ENCODE peak calls at places on chromosomes 11 and 22, in seven cellular contexts. One of them, this sample, is unnamed.

GRCh38 chr22:22038178-22038880 is 55.7 kb upstream of the TOP3B start:
- DNase-seq in neuronal stem cell: no peak
- DNase-seq in NCI-H345: no peak
- DNase-seq in DMS153: no peak
- DNase-seq in stimulated activated naive CD8-positive, alpha-beta T cell treated with anti-CD3 and anti-CD28 coated beads, Interleukin-15, Interleukin-2, amounts not matched to agents 100 U/mL and 50 U/mL, for 24 hours: no peak
- DNase-seq in astrocyte of the cerebellum: no peak
- DNase-seq in naive thymus-derived CD4-positive, alpha-beta T cell: no peak
- DNase-seq in this sample: no peak

GRCh38 chr11:63993983-63994382 is 7.7 kb downstream of the OTUB1 start:
- DNase-seq in naive thymus-derived CD4-positive, alpha-beta T cell: no peak
- DNase-seq in neuronal stem cell: no peak
- DNase-seq in astrocyte of the cerebellum: no peak
- DNase-seq in DMS153: no peak
- DNase-seq in stimulated activated naive CD8-positive, alpha-beta T cell treated with anti-CD3 and anti-CD28 coated beads, Interleukin-15, Interleukin-2, amounts not matched to agents 100 U/mL and 50 U/mL, for 24 hours: no peak
- DNase-seq in NCI-H345: no peak
- DNase-seq in this sample: no peak

GRCh38 chr11:26753738-26754504 is 32.1 kb upstream of the SLC5A12 start:
- DNase-seq in astrocyte of the cerebellum: peak; percentile 59
- DNase-seq in stimulated activated naive CD8-positive, alpha-beta T cell treated with anti-CD3 and anti-CD28 coated beads, Interleukin-15, Interleukin-2, amounts not matched to agents 100 U/mL and 50 U/mL, for 24 hours: no peak
- DNase-seq in NCI-H345: peak; percentile 51
- DNase-seq in DMS153: peak; percentile 34
- DNase-seq in neuronal stem cell: peak; percentile 48
- DNase-seq in naive thymus-derived CD4-positive, alpha-beta T cell: no peak
- DNase-seq in this sample: no peak

GRCh38 chr11:79092791-79093313 is 348.0 kb downstream of the TENM4 start:
- DNase-seq in NCI-H345: no peak
- DNase-seq in astrocyte of the cerebellum: peak; percentile 95
- DNase-seq in neuronal stem cell: no peak
- DNase-seq in stimulated activated naive CD8-positive, alpha-beta T cell treated with anti-CD3 and anti-CD28 coated beads, Interleukin-15, Interleukin-2, amounts not matched to agents 100 U/mL and 50 U/mL, for 24 hours: no peak
- DNase-seq in DMS153: no peak
- DNase-seq in naive thymus-derived CD4-positive, alpha-beta T cell: no peak
- DNase-seq in this sample: no peak

GRCh38 chr11:9060700-9061111 is 30.7 kb downstream of the SCUBE2 start:
- DNase-seq in stimulated activated naive CD8-positive, alpha-beta T cell treated with anti-CD3 and anti-CD28 coated beads, Interleukin-15, Interleukin-2, amounts not matched to agents 100 U/mL and 50 U/mL, for 24 hours: peak; percentile 61
- DNase-seq in NCI-H345: no peak
- DNase-seq in DMS153: no peak
- DNase-seq in astrocyte of the cerebellum: no peak
- DNase-seq in naive thymus-derived CD4-positive, alpha-beta T cell: no peak
- DNase-seq in neuronal stem cell: peak; percentile 24
- DNase-seq in this sample: no peak

GRCh38 chr11:57499413-57499982 is 16.0 kb downstream of the SLC43A1 start:
- DNase-seq in neuronal stem cell: peak; percentile 91
- DNase-seq in astrocyte of the cerebellum: peak; percentile 82
- DNase-seq in naive thymus-derived CD4-positive, alpha-beta T cell: no peak
- DNase-seq in stimulated activated naive CD8-positive, alpha-beta T cell treated with anti-CD3 and anti-CD28 coated beads, Interleukin-15, Interleukin-2, amounts not matched to agents 100 U/mL and 50 U/mL, for 24 hours: peak; percentile 66
- DNase-seq in DMS153: peak; percentile 74
- DNase-seq in NCI-H345: peak; percentile 88
- DNase-seq in this sample: peak; percentile 97

GRCh38 chr11:60858731-60859464 is 3.1 kb upstream of the PTGDR2 start:
- DNase-seq in NCI-H345: no peak
- DNase-seq in neuronal stem cell: no peak
- DNase-seq in DMS153: no peak
- DNase-seq in astrocyte of the cerebellum: no peak
- DNase-seq in naive thymus-derived CD4-positive, alpha-beta T cell: no peak
- DNase-seq in stimulated activated naive CD8-positive, alpha-beta T cell treated with anti-CD3 and anti-CD28 coated beads, Interleukin-15, Interleukin-2, amounts not matched to agents 100 U/mL and 50 U/mL, for 24 hours: no peak
- DNase-seq in this sample: no peak

GRCh38 chr22:42960146-42960509 is 54.8 kb downstream of the PACSIN2 start:
- DNase-seq in NCI-H345: no peak
- DNase-seq in DMS153: peak; percentile 4
- DNase-seq in naive thymus-derived CD4-positive, alpha-beta T cell: no peak
- DNase-seq in astrocyte of the cerebellum: no peak
- DNase-seq in stimulated activated naive CD8-positive, alpha-beta T cell treated with anti-CD3 and anti-CD28 coated beads, Interleukin-15, Interleukin-2, amounts not matched to agents 100 U/mL and 50 U/mL, for 24 hours: no peak
- DNase-seq in neuronal stem cell: no peak
- DNase-seq in this sample: no peak

GRCh38 chr11:114832532-114833125 is 154.3 kb downstream of the NXPE2 start:
- DNase-seq in DMS153: peak; percentile 99
- DNase-seq in astrocyte of the cerebellum: no peak
- DNase-seq in NCI-H345: peak; percentile 79
- DNase-seq in neuronal stem cell: no peak
- DNase-seq in naive thymus-derived CD4-positive, alpha-beta T cell: no peak
- DNase-seq in stimulated activated naive CD8-positive, alpha-beta T cell treated with anti-CD3 and anti-CD28 coated beads, Interleukin-15, Interleukin-2, amounts not matched to agents 100 U/mL and 50 U/mL, for 24 hours: no peak
- DNase-seq in this sample: no peak

GRCh38 chr11:11748706-11749365 is 92.9 kb upstream of the USP47 start:
- DNase-seq in stimulated activated naive CD8-positive, alpha-beta T cell treated with anti-CD3 and anti-CD28 coated beads, Interleukin-15, Interleukin-2, amounts not matched to agents 100 U/mL and 50 U/mL, for 24 hours: no peak
- DNase-seq in NCI-H345: no peak
- DNase-seq in DMS153: no peak
- DNase-seq in naive thymus-derived CD4-positive, alpha-beta T cell: no peak
- DNase-seq in neuronal stem cell: no peak
- DNase-seq in astrocyte of the cerebellum: no peak
- DNase-seq in this sample: no peak

GRCh38 chr22:40603088-40603605 is 33.4 kb downstream of the MRTFA start:
- DNase-seq in naive thymus-derived CD4-positive, alpha-beta T cell: no peak
- DNase-seq in DMS153: no peak
- DNase-seq in astrocyte of the cerebellum: peak; percentile 67
- DNase-seq in neuronal stem cell: no peak
- DNase-seq in NCI-H345: no peak
- DNase-seq in stimulated activated naive CD8-positive, alpha-beta T cell treated with anti-CD3 and anti-CD28 coated beads, Interleukin-15, Interleukin-2, amounts not matched to agents 100 U/mL and 50 U/mL, for 24 hours: no peak
- DNase-seq in this sample: no peak

GRCh38 chr11:304915-305833 is 2.4 kb upstream of the IFITM2 start:
- DNase-seq in astrocyte of the cerebellum: peak; percentile 76
- DNase-seq in naive thymus-derived CD4-positive, alpha-beta T cell: peak; percentile 76
- DNase-seq in neuronal stem cell: peak; percentile 56
- DNase-seq in DMS153: no peak
- DNase-seq in stimulated activated naive CD8-positive, alpha-beta T cell treated with anti-CD3 and anti-CD28 coated beads, Interleukin-15, Interleukin-2, amounts not matched to agents 100 U/mL and 50 U/mL, for 24 hours: peak; percentile 65
- DNase-seq in NCI-H345: peak; percentile 22
- DNase-seq in this sample: no peak

GRCh38 chr11:73851046-73851764 is 25.4 kb downstream of the COA4 start:
- DNase-seq in stimulated activated naive CD8-positive, alpha-beta T cell treated with anti-CD3 and anti-CD28 coated beads, Interleukin-15, Interleukin-2, amounts not matched to agents 100 U/mL and 50 U/mL, for 24 hours: no peak
- DNase-seq in naive thymus-derived CD4-positive, alpha-beta T cell: no peak
- DNase-seq in astrocyte of the cerebellum: no peak
- DNase-seq in DMS153: no peak
- DNase-seq in neuronal stem cell: no peak
- DNase-seq in NCI-H345: no peak
- DNase-seq in this sample: no peak

GRCh38 chr22:23180301-23180892 is at the start of gene BCR:
- DNase-seq in stimulated activated naive CD8-positive, alpha-beta T cell treated with anti-CD3 and anti-CD28 coated beads, Interleukin-15, Interleukin-2, amounts not matched to agents 100 U/mL and 50 U/mL, for 24 hours: peak; percentile 70
- DNase-seq in DMS153: peak; percentile 18
- DNase-seq in astrocyte of the cerebellum: no peak
- DNase-seq in naive thymus-derived CD4-positive, alpha-beta T cell: peak; percentile 62
- DNase-seq in NCI-H345: peak; percentile 68
- DNase-seq in neuronal stem cell: no peak
- DNase-seq in this sample: peak; percentile 76

GRCh38 chr22:23531283-23531921 is 48.7 kb downstream of the IGLL1 start:
- DNase-seq in NCI-H345: no peak
- DNase-seq in astrocyte of the cerebellum: no peak
- DNase-seq in DMS153: no peak
- DNase-seq in neuronal stem cell: no peak
- DNase-seq in stimulated activated naive CD8-positive, alpha-beta T cell treated with anti-CD3 and anti-CD28 coated beads, Interleukin-15, Interleukin-2, amounts not matched to agents 100 U/mL and 50 U/mL, for 24 hours: no peak
- DNase-seq in naive thymus-derived CD4-positive, alpha-beta T cell: no peak
- DNase-seq in this sample: no peak

GRCh38 chr11:17585911-17586695 is 39.0 kb downstream of the OTOG start:
- DNase-seq in naive thymus-derived CD4-positive, alpha-beta T cell: no peak
- DNase-seq in DMS153: no peak
- DNase-seq in neuronal stem cell: no peak
- DNase-seq in stimulated activated naive CD8-positive, alpha-beta T cell treated with anti-CD3 and anti-CD28 coated beads, Interleukin-15, Interleukin-2, amounts not matched to agents 100 U/mL and 50 U/mL, for 24 hours: no peak
- DNase-seq in NCI-H345: no peak
- DNase-seq in astrocyte of the cerebellum: no peak
- DNase-seq in this sample: no peak

GRCh38 chr11:8318536-8318935 is 54.9 kb upstream of the LMO1 start:
- DNase-seq in neuronal stem cell: no peak
- DNase-seq in NCI-H345: peak; percentile 10
- DNase-seq in astrocyte of the cerebellum: no peak
- DNase-seq in naive thymus-derived CD4-positive, alpha-beta T cell: no peak
- DNase-seq in stimulated activated naive CD8-positive, alpha-beta T cell treated with anti-CD3 and anti-CD28 coated beads, Interleukin-15, Interleukin-2, amounts not matched to agents 100 U/mL and 50 U/mL, for 24 hours: peak; percentile 19
- DNase-seq in DMS153: no peak
- DNase-seq in this sample: peak; percentile 76

GRCh38 chr11:88178211-88178610 is 3.0 kb upstream of the RAB38 start:
- DNase-seq in astrocyte of the cerebellum: peak; percentile 38
- DNase-seq in NCI-H345: no peak
- DNase-seq in stimulated activated naive CD8-positive, alpha-beta T cell treated with anti-CD3 and anti-CD28 coated beads, Interleukin-15, Interleukin-2, amounts not matched to agents 100 U/mL and 50 U/mL, for 24 hours: no peak
- DNase-seq in neuronal stem cell: no peak
- DNase-seq in DMS153: no peak
- DNase-seq in naive thymus-derived CD4-positive, alpha-beta T cell: no peak
- DNase-seq in this sample: no peak

GRCh38 chr22:17370766-17371181 is 1.5 kb downstream of the CECR2 start:
- DNase-seq in astrocyte of the cerebellum: no peak
- DNase-seq in stimulated activated naive CD8-positive, alpha-beta T cell treated with anti-CD3 and anti-CD28 coated beads, Interleukin-15, Interleukin-2, amounts not matched to agents 100 U/mL and 50 U/mL, for 24 hours: no peak
- DNase-seq in neuronal stem cell: no peak
- DNase-seq in NCI-H345: no peak
- DNase-seq in DMS153: no peak
- DNase-seq in naive thymus-derived CD4-positive, alpha-beta T cell: no peak
- DNase-seq in this sample: no peak

GRCh38 chr22:46546466-46547178 is 9.2 kb upstream of the CELSR1 start:
- DNase-seq in astrocyte of the cerebellum: no peak
- DNase-seq in NCI-H345: no peak
- DNase-seq in DMS153: no peak
- DNase-seq in stimulated activated naive CD8-positive, alpha-beta T cell treated with anti-CD3 and anti-CD28 coated beads, Interleukin-15, Interleukin-2, amounts not matched to agents 100 U/mL and 50 U/mL, for 24 hours: no peak
- DNase-seq in neuronal stem cell: no peak
- DNase-seq in naive thymus-derived CD4-positive, alpha-beta T cell: no peak
- DNase-seq in this sample: peak; percentile 49

GRCh38 chr11:134391170-134391569 is 20.9 kb downstream of the B3GAT1 start:
- DNase-seq in astrocyte of the cerebellum: no peak
- DNase-seq in DMS153: no peak
- DNase-seq in NCI-H345: no peak
- DNase-seq in neuronal stem cell: no peak
- DNase-seq in naive thymus-derived CD4-positive, alpha-beta T cell: no peak
- DNase-seq in stimulated activated naive CD8-positive, alpha-beta T cell treated with anti-CD3 and anti-CD28 coated beads, Interleukin-15, Interleukin-2, amounts not matched to agents 100 U/mL and 50 U/mL, for 24 hours: no peak
- DNase-seq in this sample: no peak

GRCh38 chr11:1882265-1883238 is 9.1 kb downstream of the PRR33 start:
- DNase-seq in astrocyte of the cerebellum: peak; percentile 29
- DNase-seq in naive thymus-derived CD4-positive, alpha-beta T cell: peak; percentile 80
- DNase-seq in DMS153: no peak
- DNase-seq in NCI-H345: peak; percentile 81
- DNase-seq in stimulated activated naive CD8-positive, alpha-beta T cell treated with anti-CD3 and anti-CD28 coated beads, Interleukin-15, Interleukin-2, amounts not matched to agents 100 U/mL and 50 U/mL, for 24 hours: peak; percentile 90
- DNase-seq in neuronal stem cell: peak; percentile 82
- DNase-seq in this sample: peak; percentile 95

GRCh38 chr11:119419834-119420492 is 3.0 kb downstream of the THY1 start:
- DNase-seq in astrocyte of the cerebellum: no peak
- DNase-seq in NCI-H345: no peak
- DNase-seq in naive thymus-derived CD4-positive, alpha-beta T cell: no peak
- DNase-seq in DMS153: no peak
- DNase-seq in neuronal stem cell: no peak
- DNase-seq in stimulated activated naive CD8-positive, alpha-beta T cell treated with anti-CD3 and anti-CD28 coated beads, Interleukin-15, Interleukin-2, amounts not matched to agents 100 U/mL and 50 U/mL, for 24 hours: no peak
- DNase-seq in this sample: no peak

GRCh38 chr22:46455453-46455852 is 82.0 kb downstream of the CELSR1 start:
- DNase-seq in naive thymus-derived CD4-positive, alpha-beta T cell: no peak
- DNase-seq in neuronal stem cell: no peak
- DNase-seq in astrocyte of the cerebellum: no peak
- DNase-seq in DMS153: no peak
- DNase-seq in NCI-H345: no peak
- DNase-seq in stimulated activated naive CD8-positive, alpha-beta T cell treated with anti-CD3 and anti-CD28 coated beads, Interleukin-15, Interleukin-2, amounts not matched to agents 100 U/mL and 50 U/mL, for 24 hours: no peak
- DNase-seq in this sample: no peak

GRCh38 chr22:19764636-19765476 is 4.3 kb downstream of the TBX1 start:
- DNase-seq in stimulated activated naive CD8-positive, alpha-beta T cell treated with anti-CD3 and anti-CD28 coated beads, Interleukin-15, Interleukin-2, amounts not matched to agents 100 U/mL and 50 U/mL, for 24 hours: no peak
- DNase-seq in naive thymus-derived CD4-positive, alpha-beta T cell: no peak
- DNase-seq in astrocyte of the cerebellum: no peak
- DNase-seq in DMS153: no peak
- DNase-seq in neuronal stem cell: no peak
- DNase-seq in NCI-H345: no peak
- DNase-seq in this sample: no peak

GRCh38 chr22:48782817-48783511 is 1044.7 kb downstream of the BRD1 start:
- DNase-seq in DMS153: peak; percentile 11
- DNase-seq in neuronal stem cell: peak; percentile 12
- DNase-seq in astrocyte of the cerebellum: no peak
- DNase-seq in stimulated activated naive CD8-positive, alpha-beta T cell treated with anti-CD3 and anti-CD28 coated beads, Interleukin-15, Interleukin-2, amounts not matched to agents 100 U/mL and 50 U/mL, for 24 hours: peak; percentile 5
- DNase-seq in NCI-H345: peak; percentile 17
- DNase-seq in naive thymus-derived CD4-positive, alpha-beta T cell: no peak
- DNase-seq in this sample: peak; percentile 57

GRCh38 chr11:118126082-118126838 is 26.4 kb downstream of the SCN4B start:
- DNase-seq in NCI-H345: no peak
- DNase-seq in astrocyte of the cerebellum: no peak
- DNase-seq in naive thymus-derived CD4-positive, alpha-beta T cell: no peak
- DNase-seq in stimulated activated naive CD8-positive, alpha-beta T cell treated with anti-CD3 and anti-CD28 coated beads, Interleukin-15, Interleukin-2, amounts not matched to agents 100 U/mL and 50 U/mL, for 24 hours: no peak
- DNase-seq in neuronal stem cell: no peak
- DNase-seq in DMS153: peak; percentile 79
- DNase-seq in this sample: no peak

GRCh38 chr11:14789879-14790484 is 102.0 kb downstream of the CYP2R1 start:
- DNase-seq in neuronal stem cell: no peak
- DNase-seq in NCI-H345: no peak
- DNase-seq in astrocyte of the cerebellum: peak; percentile 2
- DNase-seq in stimulated activated naive CD8-positive, alpha-beta T cell treated with anti-CD3 and anti-CD28 coated beads, Interleukin-15, Interleukin-2, amounts not matched to agents 100 U/mL and 50 U/mL, for 24 hours: no peak
- DNase-seq in naive thymus-derived CD4-positive, alpha-beta T cell: peak; percentile 37
- DNase-seq in DMS153: no peak
- DNase-seq in this sample: no peak